ENCODE peak calls at places on chromosomes 2 and 18, in eight cellular contexts. I is activated gamma-delta T cell treated with anti-CD3 and anti-CD28 coated beads, Interleukin-2, amount 50 U/mL, for 16 hours; B is NCI-H1417; S is astrocyte of the spinal cord; M is COR-L47; O is T-helper 2 cell; V is stimulated activated naive CD8-positive, alpha-beta T cell treated with anti-CD3 and anti-CD28 coated beads, Interleukin-15, Interleukin-2, amounts not matched to agents 100 U/mL and 50 U/mL, for 24 hours; X is WTC11. A is an unnamed sample.

GRCh38 chr2:237257471-237257951 is 156.5 kb downstream of the COL6A3 start:
- DNase-seq in I (no peak), B (no peak), S (peak), M (no peak), O (no peak), V (no peak), X (no peak), A (no peak)

GRCh38 chr2:222561817-222562424 is 94.0 kb downstream of the FARSB start:
- DNase-seq in I (no peak), B (peak), S (peak), M (peak), O (no peak), V (peak), X (peak), A (peak)

GRCh38 chr2:135840601-135841000 is 3.6 kb upstream of the LCT start:
- DNase-seq in I (no peak), B (no peak), S (peak), M (no peak), O (no peak), V (no peak), X (no peak), A (no peak)

GRCh38 chr18:75456277-75456676 is 28.8 kb upstream of the SMIM21 start:
- DNase-seq in I (no peak), B (no peak), S (peak), M (no peak), O (no peak), V (peak), X (no peak), A (no peak)

GRCh38 chr2:30691948-30692828 is 115.1 kb downstream of the CAPN13 start:
- DNase-seq in I (no peak), B (no peak), S (no peak), M (no peak), O (no peak), V (no peak), X (no peak), A (no peak)

GRCh38 chr2:192500550-192501200 is 305.9 kb upstream of the TMEFF2 start:
- DNase-seq in I (no peak), B (no peak), S (peak), M (no peak), O (no peak), V (peak), X (no peak), A (no peak)

GRCh38 chr2:209763106-209763505 is 8.5 kb upstream of the UNC80 start:
- DNase-seq in I (no peak), B (no peak), S (no peak), M (no peak), O (no peak), V (no peak), X (no peak), A (no peak)

GRCh38 chr2:239589270-239589825 is 188.5 kb upstream of the HDAC4 start:
- DNase-seq in I (no peak), B (no peak), S (no peak), M (no peak), O (no peak), V (no peak), X (no peak), A (no peak)